ENCODE peak calls at places on chromosomes 6 and 20, in seven cellular contexts. Z is GM20000, F is cardiac fibroblast, N is GM06990, C is GM23338, H is OCI-LY7, J is fibroblast of lung. I is an unnamed sample.

GRCh38 chr20:57392512-57393271 is 1.5 kb downstream of the RBM38 start:
- DNase-seq in Z (peak), F (no peak), N (peak), C (no peak), H (peak), J (no peak), I (peak)

GRCh38 chr6:57173886-57174510 is 1.9 kb downstream of the BAG2 start:
- DNase-seq in Z (no peak), F (peak), N (no peak), C (peak), H (no peak), J (peak), I (no peak)

GRCh38 chr6:33585403-33586107 is 5.5 kb upstream of the BAK1 start:
- DNase-seq in Z (peak), F (peak), N (peak), C (peak), H (peak), J (peak), I (peak)

GRCh38 chr20:47677314-47678129 is 107.8 kb downstream of the SULF2 start:
- DNase-seq in Z (peak), F (peak), N (peak), C (peak), H (peak), J (peak), I (peak)

GRCh38 chr6:163813979-163814493 is 399.5 kb downstream of the QKI start:
- DNase-seq in Z (no peak), F (no peak), N (no peak), C (no peak), H (peak), J (no peak), I (no peak)

GRCh38 chr20:61426361-61426760 is 174.3 kb downstream of the CDH4 start:
- DNase-seq in Z (no peak), F (no peak), N (no peak), C (no peak), H (no peak), J (peak), I (no peak)

GRCh38 chr20:35720165-35721123 is 21.2 kb downstream of the ROMO1 start:
- DNase-seq in Z (no peak), F (no peak), N (no peak), C (no peak), H (no peak), J (no peak), I (no peak)

GRCh38 chr20:41635158-41635557 is 17.0 kb upstream of the CHD6 start:
- DNase-seq in Z (no peak), F (no peak), N (no peak), C (no peak), H (no peak), J (no peak), I (no peak)

GRCh38 chr6:34557228-34557627 is 1.1 kb upstream of the SPDEF start:
- DNase-seq in Z (no peak), F (no peak), N (no peak), C (no peak), H (no peak), J (no peak), I (no peak)

GRCh38 chr6:31948753-31949413 is 3.0 kb downstream of the CFB start:
- DNase-seq in Z (no peak), F (peak), N (no peak), C (no peak), H (no peak), J (peak), I (no peak)

GRCh38 chr20:15579703-15580102 is 993.5 kb downstream of the KIF16B start:
- DNase-seq in Z (no peak), F (no peak), N (no peak), C (no peak), H (no peak), J (no peak), I (no peak)

GRCh38 chr6:20582586-20583446 is 48.6 kb downstream of the CDKAL1 start:
- DNase-seq in Z (peak), F (no peak), N (no peak), C (no peak), H (no peak), J (no peak), I (no peak)

GRCh38 chr20:57627972-57628650 is 7.9 kb upstream of the ZBP1 start:
- DNase-seq in Z (peak), F (peak), N (no peak), C (no peak), H (peak), J (peak), I (peak)

GRCh38 chr6:148513145-148514071 is 170.8 kb downstream of the SASH1 start:
- DNase-seq in Z (no peak), F (peak), N (no peak), C (peak), H (no peak), J (no peak), I (no peak)

GRCh38 chr6:34248198-34248726 is 544 bp downstream of the SMIM29 start:
- DNase-seq in Z (peak), F (peak), N (peak), C (peak), H (peak), J (no peak), I (peak)

GRCh38 chr20:20009784-20010253 is 7.3 kb upstream of the NAA20 start:
- DNase-seq in Z (no peak), F (no peak), N (no peak), C (peak), H (no peak), J (no peak), I (no peak)

GRCh38 chr6:7615611-7616383 is 25.8 kb downstream of the SNRNP48 start:
- DNase-seq in Z (peak), F (peak), N (peak), C (peak), H (peak), J (peak), I (peak)

GRCh38 chr20:45229264-45230056 is 8.3 kb downstream of the SEMG2 start:
- DNase-seq in Z (peak), F (peak), N (peak), C (peak), H (peak), J (no peak), I (peak)

GRCh38 chr6:5676701-5677100 is 330.0 kb downstream of the NRN1 start:
- DNase-seq in Z (no peak), F (no peak), N (no peak), C (no peak), H (no peak), J (no peak), I (no peak)

GRCh38 chr20:61560361-61560853 is 308.3 kb downstream of the CDH4 start:
- DNase-seq in Z (no peak), F (peak), N (no peak), C (peak), H (no peak), J (peak), I (no peak)

GRCh38 chr6:49839957-49840356 is 26.4 kb downstream of the CRISP1 start:
- DNase-seq in Z (no peak), F (no peak), N (no peak), C (no peak), H (no peak), J (no peak), I (no peak)

GRCh38 chr20:9912858-9913434 is 74.1 kb upstream of the PAK5 start:
- DNase-seq in Z (peak), F (peak), N (no peak), C (peak), H (peak), J (peak), I (peak)

GRCh38 chr20:26214991-26215390 is 518.3 kb upstream of the ZNF337 start:
- DNase-seq in Z (no peak), F (peak), N (no peak), C (no peak), H (no peak), J (no peak), I (no peak)

GRCh38 chr6:105209950-105210706 is 30.3 kb upstream of the POPDC3 start:
- DNase-seq in Z (no peak), F (peak), N (no peak), C (no peak), H (no peak), J (peak), I (no peak)

GRCh38 chr6:39170860-39171259 is 55.9 kb upstream of the SAYSD1 start:
- DNase-seq in Z (no peak), F (no peak), N (no peak), C (no peak), H (no peak), J (no peak), I (no peak)

GRCh38 chr6:17703256-17703694 is 3.5 kb downstream of the NUP153 start:
- DNase-seq in Z (no peak), F (peak), N (peak), C (no peak), H (peak), J (peak), I (peak)

GRCh38 chr20:36624068-36624813 is 18.7 kb downstream of the RAB5IF start:
- DNase-seq in Z (no peak), F (no peak), N (no peak), C (peak), H (no peak), J (no peak), I (no peak)

GRCh38 chr6:161273356-161273751 is 507 bp downstream of the AGPAT4 start:
- DNase-seq in Z (peak), F (peak), N (peak), C (no peak), H (peak), J (peak), I (peak)

DNA sequence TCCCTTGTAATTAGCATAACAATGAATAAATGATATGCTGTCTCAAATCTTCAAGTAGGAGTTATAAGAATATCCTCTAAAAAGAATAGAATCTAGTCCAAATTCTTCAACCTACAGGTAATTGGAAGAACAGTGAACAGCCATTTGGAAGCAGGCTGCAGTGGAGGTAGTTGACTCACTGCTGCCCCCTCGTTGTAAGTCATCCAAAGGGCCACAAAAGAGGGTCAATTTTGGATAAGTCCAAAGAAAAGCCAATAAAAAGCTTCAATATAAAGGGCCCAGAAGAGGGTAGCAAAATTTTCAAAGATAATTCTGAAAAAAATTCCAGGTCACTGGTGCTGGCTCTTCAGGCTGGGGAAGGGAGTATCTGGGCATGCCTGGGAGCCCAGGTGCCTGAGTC is 60.8 kb upstream of the SSTR4 start:
- DNase-seq in Z (peak), F (peak), N (no peak), C (peak), H (peak), J (no peak), I (peak)
- TF ChIP-seq CTCF in Z (peak), F (peak), N (peak), C (peak), H (peak), J (no peak), I (peak)

GRCh38 chr6:145139451-145139850 is 595.9 kb downstream of the EPM2A start:
- DNase-seq in Z (no peak), F (no peak), N (no peak), C (no peak), H (no peak), J (peak), I (no peak)

GRCh38 chr6:145135702-145136101 is 599.6 kb downstream of the EPM2A start:
- DNase-seq in Z (no peak), F (no peak), N (no peak), C (no peak), H (no peak), J (no peak), I (no peak)

GRCh38 chr6:145139895-145140294 is 595.4 kb downstream of the EPM2A start:
- DNase-seq in Z (no peak), F (no peak), N (no peak), C (no peak), H (no peak), J (no peak), I (no peak)

GRCh38 chr6:145138469-145139185 is 596.7 kb downstream of the EPM2A start:
- DNase-seq in Z (no peak), F (no peak), N (no peak), C (no peak), H (no peak), J (no peak), I (no peak)

DNA sequence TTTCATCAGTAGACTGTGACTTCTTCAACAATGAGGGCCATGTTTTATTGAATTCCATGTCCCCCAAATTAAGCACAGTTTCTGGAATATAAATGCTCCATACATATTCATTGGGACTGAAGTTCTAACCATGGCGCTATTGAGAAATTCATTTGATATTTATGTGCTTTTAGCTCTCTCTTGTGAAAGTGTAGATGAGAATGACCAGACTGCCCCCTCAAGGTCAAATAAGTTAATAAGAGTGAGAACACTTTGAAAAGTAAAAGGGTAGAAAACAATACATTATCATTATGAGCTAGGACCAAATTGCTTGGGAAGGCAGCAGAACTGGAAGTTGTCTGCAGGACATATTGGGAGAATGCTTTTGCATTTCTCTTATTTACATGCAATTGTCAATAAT is 597.9 kb downstream of the EPM2A start:
- DNase-seq in Z (no peak), F (peak), N (no peak), C (peak), H (no peak), J (peak), I (no peak)
- TF ChIP-seq CTCF in Z (no peak), F (peak), N (peak), C (peak), H (peak), J (peak), I (no peak)

DNA sequence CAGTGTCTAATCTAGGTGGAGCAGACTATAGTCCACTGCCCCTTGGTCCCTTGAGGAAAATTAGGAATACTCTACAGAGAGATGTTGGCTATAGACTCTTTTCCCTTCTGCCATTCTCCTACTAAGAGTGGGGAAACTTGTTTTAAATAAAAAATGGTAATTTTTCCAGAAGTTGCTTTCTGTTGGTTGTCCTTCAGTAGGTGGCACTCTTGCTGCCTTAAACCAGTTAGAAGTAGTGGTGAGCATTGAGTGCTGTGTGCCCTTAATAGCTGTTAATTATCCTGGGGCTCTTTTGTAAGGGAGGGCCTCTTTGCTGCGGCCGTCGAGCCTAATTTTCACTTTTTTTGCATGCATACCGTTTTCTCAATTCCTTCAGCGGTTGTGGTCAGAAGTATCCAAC is 2.8 kb downstream of the CMTR1 start:
- DNase-seq in Z (no peak), F (peak), N (no peak), C (no peak), H (peak), J (no peak), I (no peak)
- TF ChIP-seq CTCF in Z (no peak), F (no peak), N (no peak), C (no peak), H (peak), J (no peak), I (no peak)

DNA sequence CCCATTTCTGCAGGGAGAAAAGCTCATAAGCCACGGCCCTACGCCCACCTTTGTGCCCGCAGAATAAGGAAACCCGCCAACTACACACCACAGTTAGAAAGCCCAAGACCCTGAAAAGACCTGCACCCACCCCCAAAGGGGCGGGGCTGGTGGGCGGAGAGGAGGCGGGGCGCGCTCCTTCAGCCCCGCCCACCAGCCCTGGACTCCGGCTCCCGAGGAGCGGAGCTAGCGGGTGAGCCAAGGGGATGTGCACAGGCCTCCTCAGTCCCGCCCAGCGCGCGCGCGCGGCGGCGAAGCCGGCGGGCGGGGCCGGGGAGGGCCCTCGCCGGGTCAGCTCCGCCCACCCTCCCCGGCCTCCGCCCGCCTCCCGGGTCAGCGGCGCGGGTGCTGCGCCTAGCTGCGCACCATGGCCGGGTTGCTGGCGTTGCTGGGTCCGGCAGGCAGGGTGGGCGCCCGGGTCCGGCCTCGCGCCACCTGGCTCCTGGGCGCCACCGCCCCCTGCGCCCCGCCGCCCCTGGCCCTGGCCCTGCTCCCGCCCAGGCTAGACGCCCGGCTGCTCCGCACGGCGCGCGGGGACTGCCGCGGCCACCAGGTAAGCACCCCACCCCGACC is at the start of gene FAM210B:
- DNase-seq in Z (peak), F (peak), N (peak), C (peak), H (peak), J (peak), I (peak)
- TF ChIP-seq CTCF in Z (no peak), F (no peak), N (no peak), C (no peak), H (no peak), J (no peak), I (no peak)

GRCh38 chr6:89375902-89376301 is 23.4 kb upstream of the UBE2J1 start:
- DNase-seq in Z (no peak), F (no peak), N (no peak), C (no peak), H (no peak), J (no peak), I (no peak)
- TF ChIP-seq CTCF in Z (no peak), F (no peak), N (no peak), C (peak), H (no peak), J (no peak), I (no peak)

DNA sequence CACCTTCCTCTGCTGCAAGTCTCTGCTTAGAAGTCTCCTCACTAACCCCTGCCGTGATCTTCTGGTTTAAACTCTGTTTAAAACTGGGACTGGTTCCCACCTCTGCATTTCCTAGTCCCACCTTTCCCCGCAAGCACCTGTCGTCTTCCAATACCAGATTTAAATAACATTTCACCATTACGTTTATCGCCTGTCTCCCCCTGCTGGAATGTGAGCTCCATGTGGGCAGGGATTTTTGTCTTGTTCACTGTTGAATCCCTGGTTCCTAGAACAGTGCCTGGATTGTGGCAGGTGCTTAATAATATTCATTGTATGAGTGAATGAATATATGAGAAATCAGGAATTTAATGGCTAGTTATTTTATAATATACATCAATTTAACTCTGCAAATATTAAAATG is 2.7 kb downstream of the GUCA1A start:
- DNase-seq in Z (no peak), F (peak), N (no peak), C (peak), H (peak), J (no peak), I (peak)
- TF ChIP-seq CTCF in Z (no peak), F (peak), N (peak), C (peak), H (peak), J (peak), I (peak)

GRCh38 chr6:28948782-28949486 is 25.1 kb upstream of the TRIM27 start:
- DNase-seq in Z (no peak), F (no peak), N (no peak), C (no peak), H (no peak), J (no peak), I (no peak)
- TF ChIP-seq CTCF in Z (no peak), F (no peak), N (no peak), C (no peak), H (no peak), J (no peak), I (no peak)

I was measured in activated CD8-positive, alpha-beta T cell treated with anti-CD3 and anti-CD28 coated beads for 36 hours.